ENCODE peak calls at places on chromosomes 13 and 19, in five cellular contexts. One of them, this sample, is unnamed.

GRCh38 chr19:47322048-47322447 is 9.9 kb upstream of the C5AR2 start:
- DNase-seq in activated gamma-delta T cell treated with Interleukin-2 at 50 U/mL for 16 hours: no peak
- DNase-seq in NCI-H345: no peak
- DNase-seq in Caco-2: no peak
- DNase-seq in posterior vena cava: no peak
- DNase-seq in this sample: no peak

GRCh38 chr13:101292711-101293110 is 123.6 kb downstream of the NALCN start:
- DNase-seq in activated gamma-delta T cell treated with Interleukin-2 at 50 U/mL for 16 hours: no peak
- DNase-seq in NCI-H345: no peak
- DNase-seq in Caco-2: no peak
- DNase-seq in posterior vena cava: no peak
- DNase-seq in this sample: no peak

GRCh38 chr19:961866-962620 is 22.1 kb upstream of the WDR18 start:
- DNase-seq in activated gamma-delta T cell treated with Interleukin-2 at 50 U/mL for 16 hours: no peak
- DNase-seq in NCI-H345: no peak
- DNase-seq in Caco-2: peak
- DNase-seq in posterior vena cava: no peak
- DNase-seq in this sample: no peak

GRCh38 chr13:30453727-30454126 is 12.0 kb downstream of the HMGB1 start:
- DNase-seq in activated gamma-delta T cell treated with Interleukin-2 at 50 U/mL for 16 hours: no peak
- DNase-seq in NCI-H345: no peak
- DNase-seq in Caco-2: no peak
- DNase-seq in posterior vena cava: no peak
- DNase-seq in this sample: no peak

GRCh38 chr13:106522898-106523525 is 12.4 kb downstream of the EFNB2 start:
- DNase-seq in activated gamma-delta T cell treated with Interleukin-2 at 50 U/mL for 16 hours: no peak
- DNase-seq in NCI-H345: no peak
- DNase-seq in Caco-2: no peak
- DNase-seq in posterior vena cava: no peak
- DNase-seq in this sample: no peak

GRCh38 chr19:58227964-58228583 is 640 bp upstream of the ZNF544 start:
- DNase-seq in activated gamma-delta T cell treated with Interleukin-2 at 50 U/mL for 16 hours: no peak
- DNase-seq in NCI-H345: no peak
- DNase-seq in Caco-2: no peak
- DNase-seq in posterior vena cava: no peak
- DNase-seq in this sample: no peak

GRCh38 chr19:4016486-4016885 is 8.9 kb downstream of the PIAS4 start:
- DNase-seq in activated gamma-delta T cell treated with Interleukin-2 at 50 U/mL for 16 hours: no peak
- DNase-seq in NCI-H345: no peak
- DNase-seq in Caco-2: no peak
- DNase-seq in posterior vena cava: no peak
- DNase-seq in this sample: no peak

GRCh38 chr19:40139533-40140287 is 49.0 kb upstream of the ZNF780A start:
- DNase-seq in activated gamma-delta T cell treated with Interleukin-2 at 50 U/mL for 16 hours: peak
- DNase-seq in NCI-H345: peak
- DNase-seq in Caco-2: no peak
- DNase-seq in posterior vena cava: no peak
- DNase-seq in this sample: peak

GRCh38 chr19:16259385-16260159 is 61.9 kb downstream of the AP1M1 start:
- DNase-seq in activated gamma-delta T cell treated with Interleukin-2 at 50 U/mL for 16 hours: no peak
- DNase-seq in NCI-H345: no peak
- DNase-seq in Caco-2: no peak
- DNase-seq in posterior vena cava: no peak
- DNase-seq in this sample: peak

GRCh38 chr19:47363758-47364529 is 14.8 kb downstream of the DHX34 start:
- DNase-seq in activated gamma-delta T cell treated with Interleukin-2 at 50 U/mL for 16 hours: no peak
- DNase-seq in NCI-H345: no peak
- DNase-seq in Caco-2: no peak
- DNase-seq in posterior vena cava: no peak
- DNase-seq in this sample: no peak

GRCh38 chr19:29485293-29485692 is 40.5 kb upstream of the VSTM2B start:
- DNase-seq in activated gamma-delta T cell treated with Interleukin-2 at 50 U/mL for 16 hours: no peak
- DNase-seq in NCI-H345: no peak
- DNase-seq in Caco-2: no peak
- DNase-seq in posterior vena cava: peak
- DNase-seq in this sample: no peak

GRCh38 chr19:495440-496332 is 600 bp upstream of the MADCAM1 start:
- DNase-seq in activated gamma-delta T cell treated with Interleukin-2 at 50 U/mL for 16 hours: no peak
- DNase-seq in NCI-H345: peak
- DNase-seq in Caco-2: peak
- DNase-seq in posterior vena cava: no peak
- DNase-seq in this sample: no peak

GRCh38 chr19:47225746-47226425 is 5.1 kb downstream of the BBC3 start:
- DNase-seq in activated gamma-delta T cell treated with Interleukin-2 at 50 U/mL for 16 hours: peak
- DNase-seq in NCI-H345: peak
- DNase-seq in Caco-2: peak
- DNase-seq in posterior vena cava: peak
- DNase-seq in this sample: peak

GRCh38 chr13:113369881-113370280 is 6.0 kb upstream of the GRTP1 start:
- DNase-seq in activated gamma-delta T cell treated with Interleukin-2 at 50 U/mL for 16 hours: no peak
- DNase-seq in NCI-H345: no peak
- DNase-seq in Caco-2: no peak
- DNase-seq in posterior vena cava: no peak
- DNase-seq in this sample: no peak

GRCh38 chr19:46898731-46899130 is 37.9 kb downstream of the ARHGAP35 start:
- DNase-seq in activated gamma-delta T cell treated with Interleukin-2 at 50 U/mL for 16 hours: no peak
- DNase-seq in NCI-H345: no peak
- DNase-seq in Caco-2: no peak
- DNase-seq in posterior vena cava: no peak
- DNase-seq in this sample: no peak

GRCh38 chr13:27772651-27773425 is 19.4 kb upstream of the GSX1 start:
- DNase-seq in activated gamma-delta T cell treated with Interleukin-2 at 50 U/mL for 16 hours: no peak
- DNase-seq in NCI-H345: no peak
- DNase-seq in Caco-2: no peak
- DNase-seq in posterior vena cava: no peak
- DNase-seq in this sample: no peak

GRCh38 chr13:44191504-44192171 is 182.0 kb upstream of the SERP2 start:
- DNase-seq in activated gamma-delta T cell treated with Interleukin-2 at 50 U/mL for 16 hours: peak
- DNase-seq in NCI-H345: peak
- DNase-seq in Caco-2: peak
- DNase-seq in posterior vena cava: no peak
- DNase-seq in this sample: peak

GRCh38 chr19:37692956-37693660 is 26.5 kb downstream of the ZNF607 start:
- DNase-seq in activated gamma-delta T cell treated with Interleukin-2 at 50 U/mL for 16 hours: no peak
- DNase-seq in NCI-H345: no peak
- DNase-seq in Caco-2: no peak
- DNase-seq in posterior vena cava: no peak
- DNase-seq in this sample: no peak

This sample was measured in SHP77 treated with DMSO at 0.1 percent for 48 hours.